ENCODE peak calls at places on chromosome 17, in seven cellular contexts. W is tibial nerve, L is upper lobe of right lung, N is endothelial cell, G is GM12865, O is progenitor cell of endocrine pancreas, U is AG09319. I is an unnamed sample.

GRCh38 chr17:80984749-80985148 is 6.9 kb upstream of the CHMP6 start:
- DNase-seq in W (no peak), L (no peak), N (no peak), G (no peak), O (no peak), U (peak), I (no peak)

GRCh38 chr17:62781356-62781755 is 26.8 kb downstream of the MARCHF10 start:
- DNase-seq in W (no peak), L (no peak), N (no peak), G (no peak), O (no peak), U (no peak), I (no peak)

GRCh38 chr17:76200354-76200753 is 39.9 kb downstream of the RNF157 start:
- DNase-seq in W (no peak), L (no peak), N (no peak), G (no peak), O (no peak), U (no peak), I (no peak)

GRCh38 chr17:18851206-18851605 is 6.7 kb upstream of the PRPSAP2 start:
- DNase-seq in W (no peak), L (peak), N (no peak), G (no peak), O (no peak), U (no peak), I (no peak)

GRCh38 chr17:17313350-17313991 is 10.3 kb downstream of the NT5M start:
- DNase-seq in W (no peak), L (peak), N (peak), G (peak), O (peak), U (no peak), I (no peak)

GRCh38 chr17:83196973-83197880 is 117.8 kb downstream of the METRNL start:
- DNase-seq in W (peak), L (peak), N (no peak), G (no peak), O (no peak), U (peak), I (no peak)

GRCh38 chr17:21297026-21297520 is 12.6 kb downstream of the MAP2K3 start:
- DNase-seq in W (no peak), L (peak), N (no peak), G (no peak), O (no peak), U (no peak), I (no peak)

GRCh38 chr17:1376061-1376460 is 24.0 kb downstream of the YWHAE start:
- DNase-seq in W (no peak), L (no peak), N (no peak), G (peak), O (no peak), U (no peak), I (no peak)

GRCh38 chr17:39755550-39756375 is 18.0 kb downstream of the GRB7 start:
- DNase-seq in W (no peak), L (no peak), N (no peak), G (peak), O (no peak), U (no peak), I (no peak)

GRCh38 chr17:79028496-79029326 is 4.7 kb downstream of the C1QTNF1 start:
- DNase-seq in W (no peak), L (peak), N (no peak), G (no peak), O (no peak), U (no peak), I (peak)

GRCh38 chr17:79833744-79834574 is 5.3 kb downstream of the CBX4 start:
- DNase-seq in W (no peak), L (no peak), N (no peak), G (no peak), O (no peak), U (no peak), I (no peak)

GRCh38 chr17:64148017-64148631 is 18.2 kb upstream of the ERN1 start:
- DNase-seq in W (no peak), L (no peak), N (no peak), G (peak), O (no peak), U (no peak), I (peak)

GRCh38 chr17:51128089-51128488 is 7.4 kb upstream of the SPAG9 start:
- DNase-seq in W (no peak), L (no peak), N (no peak), G (peak), O (no peak), U (no peak), I (peak)

GRCh38 chr17:81171941-81172340 is 5.9 kb upstream of the AATK start:
- DNase-seq in W (no peak), L (no peak), N (no peak), G (no peak), O (no peak), U (peak), I (no peak)

GRCh38 chr17:31533546-31534155 is 142.2 kb downstream of the RAB11FIP4 start:
- DNase-seq in W (no peak), L (no peak), N (peak), G (no peak), O (no peak), U (peak), I (no peak)

GRCh38 chr17:18186271-18186982 is 2.8 kb downstream of the ALKBH5 start:
- DNase-seq in W (no peak), L (no peak), N (no peak), G (no peak), O (no peak), U (peak), I (no peak)

GRCh38 chr17:41446806-41447205 is 6.0 kb upstream of the KRT38 start:
- DNase-seq in W (no peak), L (no peak), N (no peak), G (no peak), O (no peak), U (no peak), I (no peak)

GRCh38 chr17:10987786-10988185 is 149.9 kb upstream of the PIRT start:
- DNase-seq in W (no peak), L (no peak), N (no peak), G (no peak), O (no peak), U (no peak), I (no peak)

GRCh38 chr17:42132941-42133340 is 10.3 kb downstream of the HSPB9 start:
- DNase-seq in W (no peak), L (peak), N (no peak), G (no peak), O (no peak), U (peak), I (no peak)

GRCh38 chr17:9522074-9522473 is 53.5 kb downstream of the STX8 start:
- DNase-seq in W (no peak), L (no peak), N (peak), G (peak), O (no peak), U (peak), I (no peak)

GRCh38 chr17:56598471-56598870 is 5.0 kb downstream of the NOG start:
- DNase-seq in W (no peak), L (no peak), N (no peak), G (no peak), O (no peak), U (no peak), I (no peak)

GRCh38 chr17:80468222-80468621 is 8.2 kb downstream of the NPTX1 start:
- DNase-seq in W (no peak), L (no peak), N (no peak), G (no peak), O (no peak), U (no peak), I (no peak)

GRCh38 chr17:49498037-49498615 is 3.0 kb downstream of the NGFR start:
- DNase-seq in W (no peak), L (no peak), N (peak), G (no peak), O (no peak), U (no peak), I (no peak)
- TF ChIP-seq CTCF in W (no peak), L (no peak), N (no peak), G (no peak), O (peak), U (no peak), I (no peak)

DNA sequence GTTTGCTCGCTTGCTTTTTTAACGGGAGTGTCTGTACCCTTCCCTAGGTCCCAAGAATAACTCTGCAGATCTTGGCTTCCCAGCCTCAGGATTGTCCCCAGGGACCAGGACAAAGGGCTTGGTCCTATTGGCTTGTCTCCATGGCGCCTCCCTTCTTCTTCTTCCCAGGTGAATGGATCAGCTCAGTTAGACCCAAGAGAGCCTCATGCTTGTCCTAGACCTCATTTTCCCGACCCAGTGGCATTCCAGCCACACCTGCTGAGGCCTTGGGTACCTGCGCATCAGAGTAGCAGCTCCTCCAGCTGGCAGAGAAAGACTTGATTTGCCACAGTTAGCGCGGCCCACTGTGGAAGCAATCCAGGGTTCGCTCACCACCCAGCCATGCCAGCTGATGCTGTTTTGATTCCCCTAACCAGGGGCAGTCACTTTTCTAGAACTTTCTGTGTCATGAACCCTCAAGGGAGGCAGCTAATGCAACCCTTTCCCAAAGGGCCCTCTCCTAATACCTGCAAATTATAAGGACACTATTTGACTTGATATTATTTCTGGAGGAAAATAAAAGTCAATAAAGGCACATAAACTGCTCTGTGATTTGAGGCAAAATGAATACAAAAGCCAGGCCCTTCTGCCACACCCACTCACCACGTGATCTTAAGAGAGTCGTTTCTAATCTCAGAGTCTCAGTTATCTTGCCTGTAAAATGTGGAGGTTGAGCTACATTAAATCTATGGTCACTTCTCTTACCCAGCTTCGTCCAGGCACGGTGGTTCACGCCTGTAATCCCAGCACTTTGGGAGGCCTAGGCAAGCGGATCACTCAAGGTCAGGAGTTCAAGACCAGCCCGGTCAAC is 13.9 kb downstream of the GPR142 start:
- DNase-seq in W (no peak), L (no peak), N (no peak), G (no peak), O (no peak), U (no peak), I (no peak)
- TF ChIP-seq CTCF in W (no peak), L (no peak), N (no peak), G (no peak), O (no peak), U (no peak), I (no peak)

GRCh38 chr17:67993153-67993997 is 2.9 kb downstream of the C17orf58 start:
- DNase-seq in W (peak), L (peak), N (peak), G (peak), O (peak), U (peak), I (peak)
- TF ChIP-seq CTCF in W (peak), L (no peak), N (no peak), G (no peak), O (no peak), U (no peak), I (no peak)

DNA sequence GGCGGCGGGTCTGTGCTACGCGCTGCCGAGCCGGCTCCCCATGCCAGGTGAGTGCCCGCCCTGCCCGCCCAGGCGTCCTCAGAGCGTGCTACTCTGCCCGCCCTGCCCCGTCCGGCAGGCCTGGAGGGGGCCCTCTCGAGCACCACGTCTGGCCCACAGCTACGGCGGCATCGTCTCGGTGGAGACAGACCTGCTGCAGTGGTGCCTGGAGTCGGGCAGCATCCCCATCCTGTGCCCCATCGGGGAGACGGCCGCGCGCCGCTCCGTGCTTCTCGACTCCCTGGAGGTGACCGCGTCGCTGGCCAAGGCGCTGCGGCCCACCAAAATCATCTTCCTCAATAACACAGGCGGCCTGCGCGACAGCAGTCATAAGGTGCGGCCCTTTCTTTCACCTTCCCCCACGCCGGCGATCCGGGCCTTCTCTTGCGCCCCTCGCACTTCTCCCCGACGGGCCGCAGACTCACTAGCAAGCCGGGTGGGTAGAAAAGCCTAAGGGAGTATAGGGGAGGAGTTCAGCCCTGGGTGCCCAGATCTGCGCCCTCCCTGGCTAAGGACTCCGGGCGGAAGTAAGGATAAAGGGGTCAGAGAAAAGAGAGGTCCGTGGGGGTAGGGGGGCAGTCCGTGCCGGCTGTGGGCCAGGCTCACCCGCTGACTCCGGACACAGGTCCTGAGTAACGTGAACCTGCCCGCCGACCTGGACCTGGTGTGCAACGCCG is 1.6 kb downstream of the NAGS start:
- DNase-seq in W (no peak), L (peak), N (peak), G (no peak), O (no peak), U (no peak), I (no peak)
- TF ChIP-seq CTCF in W (no peak), L (peak), N (no peak), G (peak), O (peak), U (peak), I (peak)

GRCh38 chr17:66829386-66829864 is 5.5 kb upstream of the CACNG5 start:
- DNase-seq in W (no peak), L (no peak), N (peak), G (peak), O (peak), U (peak), I (no peak)

GRCh38 chr17:66830451-66830850 is 4.5 kb upstream of the CACNG5 start:
- DNase-seq in W (no peak), L (no peak), N (no peak), G (no peak), O (no peak), U (no peak), I (no peak)

GRCh38 chr17:66826856-66827255 is 8.1 kb upstream of the CACNG5 start:
- DNase-seq in W (no peak), L (no peak), N (no peak), G (no peak), O (no peak), U (no peak), I (no peak)

GRCh38 chr17:66831383-66832220 is 3.3 kb upstream of the CACNG5 start:
- DNase-seq in W (no peak), L (no peak), N (no peak), G (no peak), O (no peak), U (no peak), I (no peak)

GRCh38 chr17:66829883-66830282 is 5.0 kb upstream of the CACNG5 start:
- DNase-seq in W (no peak), L (no peak), N (no peak), G (no peak), O (no peak), U (no peak), I (no peak)
- TF ChIP-seq CTCF in W (no peak), L (no peak), N (no peak), G (no peak), O (no peak), U (no peak), I (no peak)

GRCh38 chr17:77454560-77455095 is 313.9 kb downstream of the SEC14L1 start:
- DNase-seq in W (no peak), L (no peak), N (no peak), G (peak), O (no peak), U (no peak), I (no peak)

GRCh38 chr17:77453613-77454559 is 313.1 kb downstream of the SEC14L1 start:
- DNase-seq in W (no peak), L (no peak), N (no peak), G (peak), O (no peak), U (no peak), I (no peak)

GRCh38 chr17:77456271-77456950 is 315.6 kb downstream of the SEC14L1 start:
- DNase-seq in W (no peak), L (no peak), N (no peak), G (peak), O (no peak), U (no peak), I (no peak)

GRCh38 chr17:77455878-77456234 is 315.1 kb downstream of the SEC14L1 start:
- DNase-seq in W (no peak), L (no peak), N (no peak), G (no peak), O (no peak), U (no peak), I (no peak)

GRCh38 chr17:77455111-77455877 is 314.5 kb downstream of the SEC14L1 start:
- DNase-seq in W (peak), L (no peak), N (no peak), G (peak), O (no peak), U (no peak), I (no peak)
- TF ChIP-seq CTCF in W (no peak), L (no peak), N (no peak), G (no peak), O (no peak), U (no peak), I (no peak)

I was measured in right atrium auricular region.